ENCODE peak calls at places on chromosomes 6 and 20, in four cellular contexts. Z is MM.1S, K is HCT116, C is DND-41. P is an unnamed sample.
A peak's percentile ranks its signal among the peaks of the same experiment; 100 is the strongest.

GRCh38 chr6:134147033-134147533 is 94.7 kb upstream of the SLC2A12 start:
- DNase-seq in Z (no peak), K (no peak), C (no peak), P (no peak)

GRCh38 chr6:90508753-90509152 is 78.1 kb downstream of the MAP3K7 start:
- DNase-seq in Z (no peak), K (no peak), C (no peak), P (no peak)

GRCh38 chr20:62849431-62849830 is 12.2 kb downstream of the TCFL5 start:
- DNase-seq in Z (no peak), K (no peak), C (no peak), P (no peak)

GRCh38 chr6:42720739-42721138 is 1.7 kb downstream of the PRPH2 start:
- DNase-seq in Z (no peak), K (no peak), C (no peak), P (no peak)

GRCh38 chr20:37598101-37598530 is 70.4 kb upstream of the BLCAP start:
- DNase-seq in Z (no peak), K (no peak), C (no peak), P (no peak)

GRCh38 chr6:4351857-4352669 is 216.7 kb upstream of the ECI2 start:
- DNase-seq in Z (no peak), K (peak; percentile 36), C (no peak), P (no peak)

GRCh38 chr20:32823078-32823477 is 3.3 kb downstream of the MAPRE1 start:
- DNase-seq in Z (no peak), K (no peak), C (no peak), P (no peak)

GRCh38 chr6:155315516-155315871 is 1.2 kb upstream of the TFB1M start:
- DNase-seq in Z (no peak), K (no peak), C (no peak), P (no peak)

GRCh38 chr6:39924283-39924682 is 10.0 kb downstream of the MOCS1 start:
- DNase-seq in Z (no peak), K (no peak), C (no peak), P (no peak)

GRCh38 chr6:29723666-29724588 is 693 bp downstream of the HLA-F start:
- DNase-seq in Z (peak; percentile 27), K (no peak), C (no peak), P (no peak)

GRCh38 chr20:25011831-25012241 is 19.3 kb upstream of the APMAP start:
- DNase-seq in Z (no peak), K (no peak), C (no peak), P (no peak)

GRCh38 chr20:39660965-39661364 is 698.8 kb downstream of the DHX35 start:
- DNase-seq in Z (no peak), K (no peak), C (no peak), P (no peak)

GRCh38 chr20:49634116-49634515 is 66.2 kb upstream of the PTGIS start:
- DNase-seq in Z (no peak), K (no peak), C (no peak), P (no peak)

GRCh38 chr20:30812739-30813411 is 444.6 kb upstream of the DEFB115 start:
- DNase-seq in Z (no peak), K (no peak), C (no peak), P (no peak)

GRCh38 chr20:4074877-4075455 is 59.6 kb upstream of the RNF24 start:
- DNase-seq in Z (no peak), K (no peak), C (no peak), P (no peak)

DNA sequence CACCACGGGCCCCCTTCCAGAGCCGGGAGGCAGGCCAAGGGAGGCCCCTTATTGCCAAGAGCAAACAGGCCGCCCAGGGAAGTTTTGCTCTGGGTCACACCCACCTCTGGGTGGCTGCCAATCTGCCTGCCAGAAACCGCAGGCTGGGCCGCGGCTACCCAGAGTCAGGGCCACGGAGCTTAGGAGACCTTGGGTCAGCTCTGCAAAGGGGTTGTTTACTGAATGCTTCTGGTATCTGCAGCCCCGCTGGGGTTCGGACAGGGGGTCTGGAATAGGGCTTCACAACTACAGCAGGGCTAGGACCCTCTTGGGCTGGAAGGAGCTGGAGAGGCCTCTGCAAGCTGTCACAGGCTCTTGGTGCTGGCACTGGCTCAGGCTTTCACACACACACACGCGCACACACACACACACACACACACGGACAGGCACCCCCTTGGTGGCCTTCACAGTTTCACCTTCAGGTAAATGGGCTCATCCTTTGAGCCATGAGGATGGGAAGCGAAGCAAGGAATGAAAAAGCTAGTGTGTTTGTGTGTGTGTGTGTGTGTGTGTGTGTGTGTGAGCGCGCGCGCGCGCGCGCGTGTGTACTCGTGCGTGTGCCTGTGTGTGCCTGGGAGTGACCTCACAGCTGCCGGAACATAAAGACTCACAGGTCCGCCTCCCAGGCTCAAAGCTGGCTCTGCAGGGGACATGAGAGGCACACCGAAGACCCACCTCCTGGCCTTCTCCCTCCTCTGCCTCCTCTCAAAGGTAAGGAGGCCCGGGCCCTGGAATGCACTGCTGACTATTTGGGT is at the start of gene CCN5:
- DNase-seq in Z (no peak), K (peak; percentile 32), C (no peak), P (no peak)
- H3K4me3 ChIP-seq in Z (no peak within 1 kb of the TSS), K (no peak within 1 kb of the TSS), C (no peak within 1 kb of the TSS), P (no peak within 1 kb of the TSS)

DNA sequence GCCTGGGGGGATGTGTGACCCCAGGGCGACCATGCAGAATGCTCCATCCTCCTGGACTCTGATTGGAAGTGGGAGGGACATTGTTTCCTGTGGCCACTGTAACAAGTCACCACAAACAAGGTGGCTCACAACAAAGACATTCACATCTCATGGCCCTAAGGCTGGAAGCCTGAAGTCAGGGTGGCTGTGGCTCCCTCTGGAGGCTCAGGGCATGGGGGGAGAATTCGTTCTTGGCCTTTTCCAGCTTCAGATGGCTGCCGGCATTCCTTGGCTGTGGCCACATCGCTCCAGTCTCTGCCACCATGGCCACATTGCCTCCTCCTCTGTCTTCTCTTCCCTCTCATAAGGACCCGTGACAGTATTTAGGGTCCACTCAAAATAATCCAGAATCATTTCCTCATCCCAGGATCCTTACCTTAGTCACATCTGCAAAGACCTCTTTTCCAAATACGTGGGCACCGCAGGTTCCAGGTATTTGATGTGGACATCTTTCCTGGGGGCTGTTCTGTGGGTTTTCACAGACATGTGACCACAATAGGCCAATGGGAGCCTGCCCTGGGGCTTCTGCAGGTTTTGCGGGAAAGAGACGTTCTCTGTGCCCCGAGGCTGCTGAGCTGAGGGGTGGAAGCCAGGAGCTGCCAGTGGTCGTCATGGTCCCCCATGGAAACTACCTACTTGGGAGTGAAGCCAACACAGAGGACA is 249.3 kb downstream of the PREX1 start:
- DNase-seq in Z (no peak), K (no peak), C (no peak), P (no peak)
- TF ChIP-seq CTCF in Z (no peak), K (no peak), C (peak; percentile 10), P (no peak)

DNA sequence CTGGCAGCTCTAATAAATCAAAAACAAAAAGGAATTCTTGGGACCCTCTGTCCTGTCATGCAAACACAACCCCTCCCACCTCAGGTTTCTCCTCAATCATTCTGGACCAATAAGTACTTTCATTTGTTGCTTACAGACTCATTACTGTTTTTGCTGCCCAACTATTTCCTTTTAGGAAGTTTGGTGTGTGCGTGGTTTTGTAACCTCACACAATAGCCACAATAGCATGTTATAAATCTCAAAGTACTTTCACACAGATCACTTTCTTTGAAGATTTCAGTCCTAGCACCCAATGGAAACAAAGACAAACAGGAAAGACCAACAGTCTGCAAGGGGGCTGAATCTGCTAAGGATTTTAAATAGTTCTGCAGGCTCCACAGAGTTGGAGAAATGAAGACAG is 4.4 kb downstream of the MRPL14 start:
- DNase-seq in Z (peak; percentile 54), K (no peak), C (peak; percentile 28), P (no peak)
- H3K4me3 ChIP-seq in Z (no peak overlapping the region), K (no peak overlapping the region), C (no peak overlapping the region), P (no peak overlapping the region)

GRCh38 chr6:44645276-44645675 is 257.8 kb downstream of the CDC5L start:
- DNase-seq in Z (no peak), K (no peak), C (no peak), P (no peak)
- TF ChIP-seq CTCF in Z (no peak), K (peak; percentile 21), C (peak; percentile 19), P (no peak)

DNA sequence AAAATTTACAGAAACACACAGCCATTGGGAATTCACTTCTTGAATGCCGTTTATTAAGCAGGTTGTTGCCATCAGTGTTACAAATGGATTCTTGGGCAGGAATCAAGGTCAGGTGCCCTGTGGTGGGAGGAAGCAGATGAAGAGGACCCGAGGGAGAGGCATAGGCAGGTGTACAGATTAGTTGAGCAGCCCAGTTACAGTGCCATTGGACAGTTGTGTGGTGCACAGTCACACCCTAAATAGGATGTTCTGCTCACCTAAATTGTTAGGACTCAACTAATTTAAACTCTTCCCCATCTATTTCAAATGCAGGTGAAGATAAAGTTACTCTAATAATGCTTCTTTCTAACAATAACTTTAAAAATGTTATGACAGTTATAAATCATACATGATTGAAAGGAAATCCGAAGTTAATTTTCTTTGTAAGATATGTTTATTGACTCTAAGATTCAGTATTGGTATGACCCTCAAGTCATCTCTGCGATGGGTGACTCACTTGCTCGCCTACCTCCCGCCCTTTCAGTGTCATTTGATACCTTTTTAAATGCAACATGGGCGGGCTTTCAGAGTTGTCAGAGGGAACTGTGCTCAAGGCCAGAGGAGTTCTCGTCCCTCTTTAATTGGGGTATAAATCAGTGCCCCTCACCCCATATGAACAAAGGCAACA is 35.0 kb downstream of the DSE start:
- DNase-seq in Z (no peak), K (peak; percentile 18), C (no peak), P (no peak)
- H3K4me3 ChIP-seq in Z (peak overlapping the region; percentile 39), K (no peak overlapping the region), C (no peak overlapping the region), P (peak overlapping the region; percentile 24)

P was measured in GM12864.